ENCODE peak calls at places on chromosomes 13 and 19, in ten cellular contexts. One of them, this sample, is unnamed.

GRCh38 chr19:49664171-49665070 is 1.2 kb downstream of the IRF3 start:
- DNase-seq in neuronal stem cell: peak; percentile 83
- DNase-seq in OCI-LY7: peak; percentile 80
- DNase-seq in retinal pigment epithelial cell: peak; percentile 38
- DNase-seq in left ventricle myocardium inferior: peak; percentile 89
- DNase-seq in stimulated activated CD8-positive, alpha-beta memory T cell treated with anti-CD3 and anti-CD28 coated beads, Interleukin-2, amount 100 ng/mL, for 1 hour: peak; percentile 89
- DNase-seq in lower lobe of right lung: peak; percentile 93
- DNase-seq in caudate nucleus: peak; percentile 88
- DNase-seq in T-helper 2 cell: peak; percentile 82
- DNase-seq in SK-N-DZ: peak; percentile 49
- DNase-seq in this sample: peak; percentile 83

GRCh38 chr13:30577381-30577780 is 40.3 kb upstream of the USPL1 start:
- DNase-seq in neuronal stem cell: no peak
- DNase-seq in OCI-LY7: no peak
- DNase-seq in retinal pigment epithelial cell: peak; percentile 26
- DNase-seq in left ventricle myocardium inferior: no peak
- DNase-seq in stimulated activated CD8-positive, alpha-beta memory T cell treated with anti-CD3 and anti-CD28 coated beads, Interleukin-2, amount 100 ng/mL, for 1 hour: peak; percentile 24
- DNase-seq in lower lobe of right lung: no peak
- DNase-seq in caudate nucleus: no peak
- DNase-seq in T-helper 2 cell: peak; percentile 9
- DNase-seq in SK-N-DZ: no peak
- DNase-seq in this sample: no peak

GRCh38 chr19:6671960-6672359 is 2.0 kb upstream of the TNFSF14 start:
- DNase-seq in neuronal stem cell: no peak
- DNase-seq in OCI-LY7: no peak
- DNase-seq in retinal pigment epithelial cell: no peak
- DNase-seq in left ventricle myocardium inferior: no peak
- DNase-seq in stimulated activated CD8-positive, alpha-beta memory T cell treated with anti-CD3 and anti-CD28 coated beads, Interleukin-2, amount 100 ng/mL, for 1 hour: no peak
- DNase-seq in lower lobe of right lung: no peak
- DNase-seq in caudate nucleus: no peak
- DNase-seq in T-helper 2 cell: no peak
- DNase-seq in SK-N-DZ: no peak
- DNase-seq in this sample: no peak

GRCh38 chr19:16883518-16883917 is 5.3 kb upstream of the F2RL3 start:
- DNase-seq in neuronal stem cell: no peak
- DNase-seq in OCI-LY7: no peak
- DNase-seq in retinal pigment epithelial cell: no peak
- DNase-seq in left ventricle myocardium inferior: no peak
- DNase-seq in stimulated activated CD8-positive, alpha-beta memory T cell treated with anti-CD3 and anti-CD28 coated beads, Interleukin-2, amount 100 ng/mL, for 1 hour: no peak
- DNase-seq in lower lobe of right lung: no peak
- DNase-seq in caudate nucleus: no peak
- DNase-seq in T-helper 2 cell: no peak
- DNase-seq in SK-N-DZ: no peak
- DNase-seq in this sample: no peak

GRCh38 chr13:37442996-37443395 is 155.6 kb downstream of the POSTN start:
- DNase-seq in neuronal stem cell: no peak
- DNase-seq in OCI-LY7: no peak
- DNase-seq in retinal pigment epithelial cell: no peak
- DNase-seq in left ventricle myocardium inferior: no peak
- DNase-seq in stimulated activated CD8-positive, alpha-beta memory T cell treated with anti-CD3 and anti-CD28 coated beads, Interleukin-2, amount 100 ng/mL, for 1 hour: no peak
- DNase-seq in lower lobe of right lung: no peak
- DNase-seq in caudate nucleus: no peak
- DNase-seq in T-helper 2 cell: no peak
- DNase-seq in SK-N-DZ: no peak
- DNase-seq in this sample: no peak

GRCh38 chr13:107999751-108000150 is 215.6 kb downstream of the LIG4 start:
- DNase-seq in neuronal stem cell: no peak
- DNase-seq in OCI-LY7: no peak
- DNase-seq in retinal pigment epithelial cell: no peak
- DNase-seq in left ventricle myocardium inferior: no peak
- DNase-seq in stimulated activated CD8-positive, alpha-beta memory T cell treated with anti-CD3 and anti-CD28 coated beads, Interleukin-2, amount 100 ng/mL, for 1 hour: no peak
- DNase-seq in lower lobe of right lung: no peak
- DNase-seq in caudate nucleus: no peak
- DNase-seq in T-helper 2 cell: no peak
- DNase-seq in SK-N-DZ: no peak
- DNase-seq in this sample: no peak

GRCh38 chr13:18212873-18213272 is 968.8 kb downstream of the TUBA3C start:
- DNase-seq in neuronal stem cell: peak; percentile 32
- DNase-seq in OCI-LY7: no peak
- DNase-seq in retinal pigment epithelial cell: no peak
- DNase-seq in left ventricle myocardium inferior: no peak
- DNase-seq in stimulated activated CD8-positive, alpha-beta memory T cell treated with anti-CD3 and anti-CD28 coated beads, Interleukin-2, amount 100 ng/mL, for 1 hour: no peak
- DNase-seq in lower lobe of right lung: peak; percentile 51
- DNase-seq in caudate nucleus: no peak
- DNase-seq in T-helper 2 cell: no peak
- DNase-seq in SK-N-DZ: no peak
- DNase-seq in this sample: no peak

GRCh38 chr13:30874111-30874510 is 32.0 kb upstream of the MEDAG start:
- DNase-seq in neuronal stem cell: no peak
- DNase-seq in OCI-LY7: no peak
- DNase-seq in retinal pigment epithelial cell: no peak
- DNase-seq in left ventricle myocardium inferior: no peak
- DNase-seq in stimulated activated CD8-positive, alpha-beta memory T cell treated with anti-CD3 and anti-CD28 coated beads, Interleukin-2, amount 100 ng/mL, for 1 hour: no peak
- DNase-seq in lower lobe of right lung: no peak
- DNase-seq in caudate nucleus: no peak
- DNase-seq in T-helper 2 cell: no peak
- DNase-seq in SK-N-DZ: no peak
- DNase-seq in this sample: no peak

GRCh38 chr13:71864094-71864980 is 2.7 kb downstream of the DACH1 start:
- DNase-seq in neuronal stem cell: no peak
- DNase-seq in OCI-LY7: no peak
- DNase-seq in retinal pigment epithelial cell: no peak
- DNase-seq in left ventricle myocardium inferior: peak; percentile 56
- DNase-seq in stimulated activated CD8-positive, alpha-beta memory T cell treated with anti-CD3 and anti-CD28 coated beads, Interleukin-2, amount 100 ng/mL, for 1 hour: no peak
- DNase-seq in lower lobe of right lung: peak; percentile 66
- DNase-seq in caudate nucleus: peak; percentile 42
- DNase-seq in T-helper 2 cell: no peak
- DNase-seq in SK-N-DZ: peak; percentile 74
- DNase-seq in this sample: no peak

GRCh38 chr19:1455002-1455335 is 5.0 kb downstream of the APC2 start:
- DNase-seq in neuronal stem cell: no peak
- DNase-seq in OCI-LY7: no peak
- DNase-seq in retinal pigment epithelial cell: no peak
- DNase-seq in left ventricle myocardium inferior: no peak
- DNase-seq in stimulated activated CD8-positive, alpha-beta memory T cell treated with anti-CD3 and anti-CD28 coated beads, Interleukin-2, amount 100 ng/mL, for 1 hour: no peak
- DNase-seq in lower lobe of right lung: no peak
- DNase-seq in caudate nucleus: no peak
- DNase-seq in T-helper 2 cell: no peak
- DNase-seq in SK-N-DZ: no peak
- DNase-seq in this sample: no peak

GRCh38 chr19:51710163-51710562 is 13.6 kb downstream of the HAS1 start:
- DNase-seq in neuronal stem cell: no peak
- DNase-seq in OCI-LY7: no peak
- DNase-seq in retinal pigment epithelial cell: no peak
- DNase-seq in left ventricle myocardium inferior: no peak
- DNase-seq in stimulated activated CD8-positive, alpha-beta memory T cell treated with anti-CD3 and anti-CD28 coated beads, Interleukin-2, amount 100 ng/mL, for 1 hour: no peak
- DNase-seq in lower lobe of right lung: no peak
- DNase-seq in caudate nucleus: no peak
- DNase-seq in T-helper 2 cell: no peak
- DNase-seq in SK-N-DZ: no peak
- DNase-seq in this sample: no peak

GRCh38 chr19:3253270-3253669 is 28.8 kb downstream of the CELF5 start:
- DNase-seq in neuronal stem cell: no peak
- DNase-seq in OCI-LY7: peak; percentile 23
- DNase-seq in retinal pigment epithelial cell: no peak
- DNase-seq in left ventricle myocardium inferior: no peak
- DNase-seq in stimulated activated CD8-positive, alpha-beta memory T cell treated with anti-CD3 and anti-CD28 coated beads, Interleukin-2, amount 100 ng/mL, for 1 hour: no peak
- DNase-seq in lower lobe of right lung: no peak
- DNase-seq in caudate nucleus: no peak
- DNase-seq in T-helper 2 cell: no peak
- DNase-seq in SK-N-DZ: no peak
- DNase-seq in this sample: no peak

GRCh38 chr19:43527860-43528622 is 1.0 kb upstream of the ETHE1 start:
- DNase-seq in neuronal stem cell: no peak
- DNase-seq in OCI-LY7: no peak
- DNase-seq in retinal pigment epithelial cell: no peak
- DNase-seq in left ventricle myocardium inferior: no peak
- DNase-seq in stimulated activated CD8-positive, alpha-beta memory T cell treated with anti-CD3 and anti-CD28 coated beads, Interleukin-2, amount 100 ng/mL, for 1 hour: no peak
- DNase-seq in lower lobe of right lung: no peak
- DNase-seq in caudate nucleus: no peak
- DNase-seq in T-helper 2 cell: no peak
- DNase-seq in SK-N-DZ: no peak
- DNase-seq in this sample: no peak

GRCh38 chr19:18009412-18010066 is 1.6 kb downstream of the ARRDC2 start:
- DNase-seq in neuronal stem cell: no peak
- DNase-seq in OCI-LY7: no peak
- DNase-seq in retinal pigment epithelial cell: no peak
- DNase-seq in left ventricle myocardium inferior: no peak
- DNase-seq in stimulated activated CD8-positive, alpha-beta memory T cell treated with anti-CD3 and anti-CD28 coated beads, Interleukin-2, amount 100 ng/mL, for 1 hour: no peak
- DNase-seq in lower lobe of right lung: no peak
- DNase-seq in caudate nucleus: no peak
- DNase-seq in T-helper 2 cell: no peak
- DNase-seq in SK-N-DZ: no peak
- DNase-seq in this sample: no peak

GRCh38 chr13:33678906-33679657 is 138.9 kb upstream of the RFC3 start:
- DNase-seq in neuronal stem cell: no peak
- DNase-seq in OCI-LY7: no peak
- DNase-seq in retinal pigment epithelial cell: peak; percentile 35
- DNase-seq in left ventricle myocardium inferior: peak; percentile 29
- DNase-seq in stimulated activated CD8-positive, alpha-beta memory T cell treated with anti-CD3 and anti-CD28 coated beads, Interleukin-2, amount 100 ng/mL, for 1 hour: no peak
- DNase-seq in lower lobe of right lung: peak; percentile 68
- DNase-seq in caudate nucleus: no peak
- DNase-seq in T-helper 2 cell: peak; percentile 74
- DNase-seq in SK-N-DZ: no peak
- DNase-seq in this sample: no peak

GRCh38 chr13:97567510-97568243 is 133.7 kb downstream of the RAP2A start:
- DNase-seq in neuronal stem cell: no peak
- DNase-seq in OCI-LY7: no peak
- DNase-seq in retinal pigment epithelial cell: peak; percentile 50
- DNase-seq in left ventricle myocardium inferior: no peak
- DNase-seq in stimulated activated CD8-positive, alpha-beta memory T cell treated with anti-CD3 and anti-CD28 coated beads, Interleukin-2, amount 100 ng/mL, for 1 hour: no peak
- DNase-seq in lower lobe of right lung: peak; percentile 76
- DNase-seq in caudate nucleus: no peak
- DNase-seq in T-helper 2 cell: no peak
- DNase-seq in SK-N-DZ: no peak
- DNase-seq in this sample: no peak

This sample was measured in NCI-H1048.